ENCODE peak calls at places on chromosomes 6 and 20, in four cellular contexts. R, D, O and Y are unnamed samples.

GRCh38 chr6:76584121-76584520 is 511.7 kb upstream of the IMPG1 start:
- DNase-seq in D (no peak), R (no peak), O (no peak), Y (no peak)

GRCh38 chr6:111113731-111114438 is 26.6 kb downstream of the SLC16A10 start:
- DNase-seq in D (no peak), O (no peak), R (no peak), Y (peak)

GRCh38 chr6:142845624-142846458 is 99.1 kb downstream of the HIVEP2 start:
- DNase-seq in O (no peak), D (no peak), R (peak), Y (peak)

GRCh38 chr6:31797607-31798006 is 2.1 kb upstream of the VARS1 start:
- DNase-seq in R (no peak), O (no peak), D (no peak), Y (no peak)

GRCh38 chr6:167797079-167797870 is 29.4 kb upstream of the AFDN start:
- DNase-seq in D (no peak), R (no peak), O (no peak), Y (no peak)

GRCh38 chr20:53838311-53838873 is 232.0 kb downstream of the BCAS1 start:
- DNase-seq in R (no peak), O (no peak), D (no peak), Y (no peak)

GRCh38 chr6:138289739-138290138 is 71.4 kb upstream of the PBOV1 start:
- DNase-seq in D (no peak), R (peak), O (no peak), Y (no peak)

GRCh38 chr20:31564284-31564683 is 40.8 kb upstream of the ID1 start:
- DNase-seq in O (no peak), R (no peak), D (no peak), Y (no peak)

GRCh38 chr20:51926670-51927305 is 124.5 kb upstream of the SALL4 start:
- DNase-seq in D (no peak), O (no peak), R (no peak), Y (no peak)

GRCh38 chr20:21099653-21100589 is 6.2 kb downstream of the LINC00237 start:
- DNase-seq in D (peak), O (no peak), R (peak), Y (peak)

GRCh38 chr20:31517373-31517772 is 3.1 kb downstream of the HM13 start:
- DNase-seq in O (no peak), D (no peak), R (no peak), Y (peak)

GRCh38 chr20:61886721-61887658 is 178.7 kb downstream of the TAF4 start:
- DNase-seq in R (no peak), D (no peak), O (no peak), Y (peak)

GRCh38 chr6:28586273-28586672 is 60.6 kb downstream of the GPX5 start:
- DNase-seq in O (no peak), R (no peak), D (no peak), Y (no peak)

GRCh38 chr6:101595276-101595675 is 201.8 kb downstream of the GRIK2 start:
- DNase-seq in D (no peak), O (no peak), R (no peak), Y (no peak)

GRCh38 chr6:144718431-144718830 is 433.3 kb downstream of the UTRN start:
- DNase-seq in D (no peak), O (no peak), R (no peak), Y (peak)

GRCh38 chr20:57290178-57290484 is 23.7 kb upstream of the BMP7 start:
- DNase-seq in D (no peak), R (no peak), O (no peak), Y (no peak)

GRCh38 chr6:152846825-152847224 is 96.2 kb downstream of the VIP start:
- DNase-seq in D (peak), R (no peak), O (no peak), Y (no peak)

GRCh38 chr6:134223761-134224445 is 94.0 kb downstream of the SGK1 start:
- DNase-seq in D (no peak), R (no peak), O (no peak), Y (peak)

GRCh38 chr6:25882066-25882496 is 8.0 kb upstream of the SLC17A3 start:
- DNase-seq in O (no peak), D (no peak), R (no peak), Y (no peak)

GRCh38 chr20:13930246-13930645 is 60.2 kb downstream of the SEL1L2 start:
- DNase-seq in R (no peak), O (no peak), D (no peak), Y (no peak)

GRCh38 chr20:707711-708110 is 32.1 kb upstream of the SCRT2 start:
- DNase-seq in D (no peak), O (no peak), R (no peak), Y (no peak)